ENCODE peak calls at places on chromosome 1, in ten cellular contexts. P, G, A, Y, U, X, D, H, Z and N are unnamed samples.

GRCh38 chr1:175198332-175198731 is 5.8 kb upstream of the KIAA0040 start:
- DNase-seq in A (no peak), Y (no peak), H (no peak), G (no peak), P (peak), X (no peak), D (no peak), Z (no peak), U (no peak), N (no peak)

GRCh38 chr1:8090241-8090702 is 64.2 kb upstream of the ERRFI1 start:
- DNase-seq in X (no peak), U (no peak), Y (no peak), Z (peak), G (peak), A (peak), H (no peak), D (no peak), P (peak), N (peak)

GRCh38 chr1:194658090-194658439 is 1471.7 kb upstream of the B3GALT2 start:
- DNase-seq in U (no peak), A (peak), Y (no peak), G (peak), Z (no peak), P (peak), D (no peak), H (no peak), X (no peak), N (peak)

GRCh38 chr1:163535807-163536206 is 214.1 kb downstream of the NUF2 start:
- DNase-seq in G (peak), P (peak), Z (peak), H (no peak), Y (no peak), D (no peak), A (peak), U (no peak), X (no peak), N (peak)

GRCh38 chr1:161200992-161201827 is 957 bp upstream of the NDUFS2 start:
- DNase-seq in G (no peak), H (peak), Z (no peak), X (peak), A (peak), Y (no peak), D (peak), P (no peak), U (peak), N (peak)

GRCh38 chr1:154935749-154936415 is 637 bp downstream of the PMVK start:
- DNase-seq in U (peak), G (no peak), A (no peak), P (no peak), H (no peak), D (no peak), X (peak), Z (no peak), Y (no peak), N (no peak)

GRCh38 chr1:64856564-64856963 is 109.8 kb downstream of the JAK1 start:
- DNase-seq in A (peak), U (peak), X (no peak), G (no peak), H (peak), D (no peak), Y (peak), P (no peak), Z (no peak), N (peak)

GRCh38 chr1:77538956-77539509 is 143.4 kb downstream of the ZZZ3 start:
- DNase-seq in Z (peak), U (peak), A (peak), P (peak), Y (no peak), D (peak), G (peak), X (no peak), H (peak), N (peak)

GRCh38 chr1:47471163-47471562 is 33.3 kb downstream of the FOXD2 start:
- DNase-seq in Z (peak), A (peak), Y (no peak), P (no peak), U (peak), H (peak), X (no peak), G (no peak), D (peak), N (no peak)

GRCh38 chr1:154760469-154760933 is 109.6 kb downstream of the KCNN3 start:
- DNase-seq in Z (no peak), G (no peak), Y (peak), A (no peak), D (no peak), P (no peak), X (peak), U (peak), H (peak), N (peak)

DNA sequence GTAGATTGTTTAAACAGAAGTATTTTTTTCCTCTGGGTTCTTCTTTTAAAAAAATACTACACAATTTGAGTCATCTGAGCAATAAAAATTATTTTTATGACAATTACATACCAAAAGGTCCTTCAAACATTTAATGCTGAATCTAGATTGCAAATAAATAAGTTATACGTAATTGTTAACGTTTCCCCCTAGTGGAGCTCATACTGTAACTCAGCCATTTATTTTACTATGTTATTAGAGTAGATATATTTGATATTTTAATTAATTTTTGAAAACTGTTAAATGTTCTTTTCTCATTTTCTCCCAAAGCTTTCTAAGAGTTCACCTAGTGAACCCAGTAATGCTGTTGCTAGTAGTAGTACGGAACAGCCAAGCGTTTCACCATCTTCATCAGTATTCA is 33.5 kb downstream of the ZMYM1 start:
- DNase-seq in D (no peak), Z (no peak), A (peak), P (no peak), G (no peak), Y (no peak), U (no peak), H (no peak), X (no peak), N (no peak)
- TF ChIP-seq CTCF in D (no peak), Z (no peak), A (peak), P (peak), G (no peak), Y (no peak), U (no peak), H (no peak), X (peak), N (no peak)

GRCh38 chr1:187471555-187471954 is 642.8 kb downstream of the PLA2G4A start:
- DNase-seq in H (no peak), A (no peak), U (no peak), Z (no peak), P (peak), Y (no peak), G (peak), D (no peak), X (no peak), N (peak)

GRCh38 chr1:187477103-187477502 is 648.4 kb downstream of the PLA2G4A start:
- DNase-seq in D (no peak), U (no peak), Z (no peak), H (no peak), A (no peak), Y (no peak), X (no peak), G (peak), P (peak), N (no peak)

GRCh38 chr1:187481581-187482148 is 652.9 kb downstream of the PLA2G4A start:
- DNase-seq in U (no peak), P (peak), G (no peak), D (no peak), Y (no peak), Z (no peak), A (no peak), X (no peak), H (no peak), N (no peak)

GRCh38 chr1:187474266-187474665 is 645.5 kb downstream of the PLA2G4A start:
- DNase-seq in Y (no peak), U (peak), A (peak), G (peak), P (peak), D (no peak), Z (no peak), X (no peak), H (no peak), N (peak)

GRCh38 chr1:187476671-187477070 is 647.9 kb downstream of the PLA2G4A start:
- DNase-seq in D (no peak), X (no peak), G (peak), A (peak), U (no peak), Y (no peak), H (no peak), P (no peak), Z (no peak), N (peak)
- TF ChIP-seq CTCF in D (no peak), X (no peak), G (peak), A (peak), U (peak), Y (no peak), H (no peak), P (peak), Z (no peak), N (peak)

DNA sequence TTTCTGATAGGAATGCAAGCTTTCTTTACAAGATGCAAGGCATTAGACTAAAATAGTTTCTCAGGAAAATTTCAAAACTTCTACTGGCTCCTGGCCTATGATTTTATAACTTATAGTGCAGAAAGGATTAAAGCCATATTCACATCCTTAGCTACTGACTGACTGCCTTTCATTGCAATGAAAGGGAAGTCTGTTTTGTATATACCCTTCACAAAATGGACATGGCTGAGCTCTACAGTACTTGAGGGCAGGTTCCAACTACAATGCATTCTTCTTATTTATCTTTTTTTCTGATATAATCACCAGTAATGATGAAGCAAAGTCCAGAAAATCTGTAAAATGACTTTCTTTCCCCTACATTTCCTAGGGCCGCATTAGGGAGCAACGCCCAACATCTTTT is 100.5 kb upstream of the ESRRG start:
- DNase-seq in G (no peak), Y (no peak), U (no peak), P (no peak), Z (no peak), D (no peak), X (no peak), H (no peak), A (no peak), N (no peak)
- TF ChIP-seq CTCF in G (no peak), Y (no peak), U (no peak), P (no peak), Z (no peak), D (no peak), X (no peak), H (no peak), A (no peak), N (no peak)

DNA sequence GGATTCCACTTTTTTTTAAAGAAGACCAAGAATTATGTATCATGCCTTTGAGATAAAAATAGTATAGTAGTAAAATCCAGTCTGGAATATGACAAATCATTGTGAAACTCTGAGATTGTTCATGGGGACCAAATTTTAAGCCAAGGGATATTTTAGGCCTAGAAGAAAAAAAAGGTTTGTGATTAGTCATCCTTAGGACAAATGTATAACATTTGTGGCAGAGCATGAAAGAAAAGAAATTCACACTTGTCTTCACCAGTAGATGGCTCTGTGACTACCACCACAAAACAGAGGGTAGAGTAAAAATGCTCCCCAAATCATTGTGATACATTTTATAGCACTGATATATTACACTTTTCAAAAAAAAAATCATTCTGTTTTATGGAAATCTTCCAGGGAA is 226.1 kb downstream of the KCTD3 start:
- DNase-seq in A (peak), Y (no peak), D (no peak), H (no peak), Z (peak), X (no peak), U (no peak), G (peak), P (peak), N (peak)
- TF ChIP-seq CTCF in A (peak), Y (no peak), D (no peak), H (no peak), Z (peak), X (no peak), U (no peak), G (peak), P (peak), N (peak)

GRCh38 chr1:186605762-186606350 is 74.4 kb downstream of the PTGS2 start:
- DNase-seq in A (peak), H (peak), G (peak), Z (peak), Y (no peak), P (peak), D (peak), U (peak), X (no peak), N (peak)
- TF ChIP-seq CTCF in A (peak), H (peak), G (peak), Z (peak), Y (peak), P (peak), D (peak), U (peak), X (peak), N (peak)